ENCODE peak calls at places on chromosomes 7 and 10, in ten cellular contexts. E is Karpas-422; Z is GM23338; K is pancreas; B is prostate gland; Q is transverse colon; X is lower lobe of right lung; N is SK-N-SH; R is A549; C is CD4-positive, CD25-positive, alpha-beta regulatory T cell. O is an unnamed sample. For H3K4me1, the result is how much of the 10 kb centered on the place peaks cover.

GRCh38 chr10:102132563-102133372 is at the start of gene PPRC1:
- DNase-seq in E (peak), Z (peak), K (peak), B (peak), Q (peak), X (peak), N (peak), R (peak), C (peak), O (peak)

GRCh38 chr10:26554246-26554645 is 116.1 kb downstream of the APBB1IP start:
- DNase-seq in E (no peak), Z (no peak), K (no peak), B (no peak), Q (no peak), X (no peak), N (no peak), R (no peak), C (no peak), O (no peak)

GRCh38 chr10:123743441-123744225 is 77.5 kb downstream of the GPR26 start:
- DNase-seq in E (no peak), Z (no peak), K (no peak), B (no peak), Q (no peak), X (no peak), N (peak), R (no peak), C (no peak), O (peak)

GRCh38 chr10:24691113-24691512 is 32.6 kb downstream of the ARHGAP21 start:
- DNase-seq in E (no peak), Z (no peak), K (no peak), B (no peak), Q (no peak), X (no peak), N (no peak), R (no peak), C (no peak), O (no peak)

GRCh38 chr7:158000160-158000559 is 587.5 kb downstream of the PTPRN2 start:
- DNase-seq in E (no peak), Z (peak), K (no peak), B (no peak), Q (no peak), X (no peak), N (no peak), R (no peak), C (no peak), O (no peak)

GRCh38 chr7:114921636-114922150 is at the start of gene MDFIC:
- DNase-seq in E (no peak), Z (peak), K (peak), B (no peak), Q (peak), X (peak), N (peak), R (peak), C (peak), O (no peak)

GRCh38 chr10:21732067-21732772 is 198.2 kb downstream of the MLLT10 start:
- DNase-seq in E (peak), Z (peak), K (peak), B (no peak), Q (peak), X (no peak), N (peak), R (peak), C (no peak), O (peak)

GRCh38 chr10:43683451-43684197 is 34.9 kb upstream of the ZNF32 start:
- DNase-seq in E (peak), Z (peak), K (no peak), B (no peak), Q (no peak), X (no peak), N (peak), R (no peak), C (no peak), O (no peak)

GRCh38 chr10:44293842-44294241 is 91.1 kb downstream of the CXCL12 start:
- DNase-seq in E (no peak), Z (no peak), K (no peak), B (no peak), Q (peak), X (peak), N (no peak), R (no peak), C (no peak), O (peak)

GRCh38 chr10:14220026-14220425 is 110.7 kb downstream of the FRMD4A start:
- DNase-seq in E (no peak), Z (no peak), K (no peak), B (no peak), Q (no peak), X (no peak), N (no peak), R (no peak), C (no peak), O (no peak)

GRCh38 chr10:127834791-127835190 is 58.0 kb downstream of the CLRN3 start:
- DNase-seq in E (no peak), Z (no peak), K (no peak), B (no peak), Q (no peak), X (no peak), N (no peak), R (no peak), C (no peak), O (no peak)

GRCh38 chr7:99270702-99271101 is 1.9 kb upstream of the MYH16 start:
- DNase-seq in E (no peak), Z (peak), K (no peak), B (no peak), Q (no peak), X (no peak), N (no peak), R (no peak), C (no peak), O (no peak)

GRCh38 chr7:121049897-121050296 is 61.4 kb downstream of the CPED1 start:
- DNase-seq in E (no peak), Z (no peak), K (no peak), B (no peak), Q (no peak), X (no peak), N (no peak), R (no peak), C (no peak), O (no peak)

GRCh38 chr10:78316451-78316931 is 282.8 kb downstream of the RPS24 start:
- DNase-seq in E (no peak), Z (no peak), K (no peak), B (peak), Q (no peak), X (no peak), N (no peak), R (no peak), C (no peak), O (peak)

GRCh38 chr7:35519971-35520809 is 174.7 kb downstream of the HERPUD2 start:
- DNase-seq in E (peak), Z (peak), K (no peak), B (peak), Q (peak), X (peak), N (peak), R (peak), C (peak), O (peak)

GRCh38 chr7:1361016-1361755 is 98.1 kb downstream of the MICALL2 start:
- DNase-seq in E (no peak), Z (no peak), K (peak), B (no peak), Q (no peak), X (peak), N (peak), R (no peak), C (no peak), O (no peak)

GRCh38 chr7:135231686-135232085 is 2.0 kb upstream of the STRA8 start:
- DNase-seq in E (no peak), Z (no peak), K (no peak), B (no peak), Q (no peak), X (no peak), N (no peak), R (no peak), C (no peak), O (no peak)

GRCh38 chr10:73931767-73932624 is 21.1 kb downstream of the PLAU start:
- DNase-seq in E (no peak), Z (peak), K (no peak), B (peak), Q (no peak), X (peak), N (no peak), R (peak), C (no peak), O (no peak)

GRCh38 chr10:48291190-48291589 is 15.3 kb upstream of the MAPK8 start:
- DNase-seq in E (no peak), Z (no peak), K (no peak), B (no peak), Q (no peak), X (no peak), N (no peak), R (no peak), C (no peak), O (no peak)

GRCh38 chr10:117004627-117005453 is at the start of gene SHTN1:
- DNase-seq in E (no peak), Z (peak), K (peak), B (peak), Q (peak), X (peak), N (peak), R (peak), C (peak), O (peak)

GRCh38 chr7:15485431-15485830 is 76.4 kb downstream of the AGMO start:
- DNase-seq in E (no peak), Z (no peak), K (no peak), B (no peak), Q (no peak), X (no peak), N (no peak), R (no peak), C (no peak), O (no peak)

GRCh38 chr7:108263364-108263951 is 133.3 kb upstream of the LAMB4 start:
- DNase-seq in E (no peak), Z (no peak), K (no peak), B (no peak), Q (peak), X (no peak), N (no peak), R (no peak), C (no peak), O (no peak)

GRCh38 chr7:116097365-116098009 is 66.9 kb upstream of the TFEC start:
- DNase-seq in E (no peak), Z (no peak), K (no peak), B (no peak), Q (no peak), X (no peak), N (no peak), R (peak), C (no peak), O (no peak)

GRCh38 chr7:117562732-117563131 is 82.9 kb downstream of the CFTR start:
- DNase-seq in E (no peak), Z (no peak), K (no peak), B (no peak), Q (no peak), X (no peak), N (no peak), R (no peak), C (no peak), O (no peak)

GRCh38 chr10:112126901-112127300 is 56.7 kb downstream of the GPAM start:
- DNase-seq in E (no peak), Z (no peak), K (no peak), B (no peak), Q (no peak), X (no peak), N (no peak), R (no peak), C (no peak), O (no peak)

GRCh38 chr7:80830000-80830399 is 88.9 kb downstream of the SEMA3C start:
- DNase-seq in E (no peak), Z (no peak), K (no peak), B (no peak), Q (no peak), X (no peak), N (no peak), R (no peak), C (no peak), O (no peak)
- H3K4me3 ChIP-seq in E (no peak), Z (no peak), K (no peak), B (no peak), Q (no peak), X (no peak), N (no peak), R (no peak), C (no peak), O (no peak)

GRCh38 chr7:128217972-128218652 is 23.0 kb upstream of the LEP start:
- DNase-seq in E (no peak), Z (peak), K (no peak), B (no peak), Q (no peak), X (no peak), N (peak), R (peak), C (no peak), O (no peak)

GRCh38 chr7:128215739-128216138 is 25.3 kb upstream of the LEP start:
- DNase-seq in E (no peak), Z (no peak), K (no peak), B (no peak), Q (no peak), X (no peak), N (peak), R (no peak), C (no peak), O (no peak)

GRCh38 chr7:128217030-128217805 is 23.9 kb upstream of the LEP start:
- DNase-seq in E (no peak), Z (peak), K (no peak), B (no peak), Q (no peak), X (peak), N (no peak), R (no peak), C (no peak), O (peak)

GRCh38 chr7:128221929-128222403 is 19.1 kb upstream of the LEP start:
- DNase-seq in E (no peak), Z (no peak), K (peak), B (no peak), Q (no peak), X (no peak), N (peak), R (peak), C (no peak), O (no peak)

DNA sequence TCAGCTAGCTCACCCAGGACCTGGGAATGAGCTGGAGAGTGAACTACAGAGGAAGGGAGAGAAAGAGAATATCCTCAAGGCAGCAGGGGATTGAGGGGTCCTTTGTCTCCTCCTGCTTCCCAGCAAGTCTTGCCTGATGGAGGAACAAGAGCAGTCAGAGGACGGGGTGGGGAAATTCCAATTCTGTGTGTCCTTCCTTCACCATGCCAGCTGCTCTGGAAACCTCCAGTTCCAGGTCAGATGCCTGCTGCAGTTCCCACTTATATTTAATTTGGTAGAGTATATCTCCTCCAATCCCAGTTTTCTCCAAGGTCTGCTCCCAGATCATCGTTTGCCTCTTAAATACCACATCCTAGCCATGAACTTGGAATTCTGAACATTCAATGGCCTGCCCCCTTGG is 21.4 kb upstream of the LEP start:
- DNase-seq in E (no peak), Z (no peak), K (no peak), B (no peak), Q (no peak), X (no peak), N (no peak), R (no peak), C (no peak), O (no peak)
- H3K4me1 ChIP-seq in E (under half), Z (under half), K (under half), B (under half), Q (under half), X (under half), N (under half), R (under half), C (under half), O (under half)

DNA sequence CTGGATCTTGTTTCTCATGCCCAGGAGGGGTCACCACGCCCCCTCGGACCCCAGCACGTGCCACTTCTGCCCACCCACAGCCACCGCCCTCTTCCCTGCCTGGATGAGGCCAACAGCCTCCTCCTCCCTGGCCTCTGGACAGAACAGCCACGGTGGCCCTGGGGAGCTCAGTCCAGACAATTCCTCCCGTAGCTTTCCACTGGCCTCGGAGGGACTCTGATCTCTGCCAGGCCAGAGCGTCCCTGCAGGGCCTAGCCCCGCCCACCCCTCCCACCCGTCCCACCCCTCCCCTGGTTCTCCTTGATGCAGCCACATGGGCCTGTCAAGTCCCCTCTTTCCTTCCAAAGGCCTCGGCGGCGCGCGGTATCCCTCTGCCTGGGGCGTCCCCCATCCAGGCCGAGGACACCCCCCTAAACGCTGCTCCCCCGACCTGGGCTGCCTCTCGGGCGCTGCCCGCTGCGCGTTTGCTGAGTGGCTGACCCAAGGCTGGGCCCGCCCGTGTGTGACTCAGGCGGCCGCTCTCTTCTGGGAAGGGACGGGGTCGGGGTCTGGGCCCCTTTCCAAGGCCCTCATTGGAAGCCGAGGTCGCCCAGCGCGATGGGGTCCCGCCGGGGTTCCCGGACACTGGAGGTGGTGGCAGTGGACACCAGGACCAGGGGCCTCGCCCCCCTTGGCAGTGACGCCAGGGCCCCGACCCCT is 557 bp downstream of the TMEM120A start:
- DNase-seq in E (peak), Z (peak), K (peak), B (no peak), Q (peak), X (peak), N (peak), R (peak), C (peak), O (peak)
- H3K4me3 ChIP-seq in E (peak), Z (peak), K (peak), B (peak), Q (peak), X (peak), N (peak), R (peak), C (no peak), O (peak)

GRCh38 chr7:106069471-106070200 is 42.5 kb downstream of the SYPL1 start:
- DNase-seq in E (peak), Z (no peak), K (no peak), B (no peak), Q (no peak), X (no peak), N (peak), R (no peak), C (no peak), O (no peak)
- H3K4me1 ChIP-seq in E (half or more), Z (under half), K (under half), B (under half), Q (half or more), X (half or more), N (half or more), R (under half), C (under half), O (under half)

GRCh38 chr7:85160223-85160622 is 26.6 kb downstream of the SEMA3D start:
- DNase-seq in E (no peak), Z (no peak), K (no peak), B (no peak), Q (no peak), X (no peak), N (no peak), R (no peak), C (no peak), O (no peak)
- H3K4me3 ChIP-seq in E (no peak), Z (no peak), K (no peak), B (no peak), Q (no peak), X (no peak), N (no peak), R (no peak), C (no peak), O (no peak)

DNA sequence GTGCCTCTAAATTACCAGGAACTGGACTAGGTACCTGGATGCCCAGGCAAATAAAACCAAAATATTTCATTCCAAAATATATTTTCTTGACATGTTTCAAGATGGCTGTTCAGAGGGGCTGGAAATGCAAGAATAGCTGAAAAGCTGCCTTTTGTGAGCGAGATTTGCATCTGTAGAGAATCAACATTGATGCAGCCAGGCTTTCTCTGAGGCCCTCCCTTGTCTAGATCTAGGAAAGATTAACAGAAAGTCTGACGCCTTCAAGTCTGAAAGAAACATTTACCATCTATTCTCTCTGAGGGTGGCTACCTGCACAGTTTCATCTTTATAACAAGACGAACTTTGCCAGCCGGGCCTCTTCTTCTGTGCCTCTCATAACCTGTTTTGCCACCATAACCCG is 170.1 kb downstream of the AKR1D1 start:
- DNase-seq in E (no peak), Z (peak), K (no peak), B (no peak), Q (no peak), X (no peak), N (no peak), R (no peak), C (no peak), O (no peak)
- H3K4me1 ChIP-seq in E (under half), Z (under half), K (under half), B (under half), Q (under half), X (under half), N (under half), R (under half), C (under half), O (under half)